ENCODE peak calls at places on chromosomes 7 and 10, in eight cellular contexts. E is C1 segment of cervical spinal cord, K is NCI-H1105, T is lower lobe of right lung, A is AG04450, I is HT-29, G is DMS153, S is Ammon's horn. U is an unnamed sample.

GRCh38 chr10:114151486-114151885 is 22.5 kb downstream of the CCDC186 start:
- DNase-seq in A (peak), I (no peak), G (no peak), S (no peak), K (no peak), T (no peak), E (no peak), U (no peak)

GRCh38 chr7:157612009-157612663 is 275.3 kb downstream of the DNAJB6 start:
- DNase-seq in I (no peak), S (no peak), E (no peak), A (no peak), T (no peak), K (no peak), G (no peak), U (no peak)

GRCh38 chr7:33842141-33842540 is 63.2 kb upstream of the BMPER start:
- DNase-seq in S (no peak), I (no peak), A (no peak), K (no peak), T (no peak), E (no peak), G (peak), U (peak)

GRCh38 chr10:99374526-99374925 is 45.4 kb downstream of the CNNM1 start:
- DNase-seq in I (no peak), G (no peak), E (no peak), A (no peak), K (no peak), S (no peak), T (no peak), U (no peak)

GRCh38 chr7:17123020-17123419 is 175.4 kb upstream of the AHR start:
- DNase-seq in T (no peak), K (no peak), S (peak), G (no peak), A (peak), E (no peak), I (no peak), U (no peak)

GRCh38 chr7:36598056-36598675 is 126.1 kb downstream of the AOAH start:
- DNase-seq in A (no peak), E (no peak), G (no peak), I (no peak), K (no peak), T (no peak), S (no peak), U (no peak)

GRCh38 chr7:4725014-4725951 is 43.2 kb downstream of the FOXK1 start:
- DNase-seq in I (peak), K (no peak), G (peak), T (peak), A (peak), E (peak), S (peak), U (peak)

GRCh38 chr10:86287966-86288579 is 78.5 kb downstream of the GRID1 start:
- DNase-seq in K (no peak), I (no peak), A (no peak), E (no peak), T (no peak), G (no peak), S (no peak), U (no peak)

GRCh38 chr7:121714559-121715303 is 158.2 kb upstream of the PTPRZ1 start:
- DNase-seq in E (no peak), S (no peak), T (no peak), I (peak), K (no peak), G (no peak), A (no peak), U (no peak)

GRCh38 chr7:115329006-115329405 is 407.1 kb downstream of the MDFIC start:
- DNase-seq in S (no peak), E (no peak), T (no peak), K (no peak), A (no peak), I (no peak), G (no peak), U (no peak)

GRCh38 chr7:33325754-33326484 is 196.6 kb downstream of the BBS9 start:
- DNase-seq in S (no peak), G (no peak), T (no peak), E (no peak), I (no peak), A (no peak), K (no peak), U (no peak)

GRCh38 chr10:124152781-124153600 is 59.6 kb upstream of the CHST15 start:
- DNase-seq in A (peak), T (peak), G (peak), S (peak), E (no peak), K (peak), I (peak), U (no peak)

GRCh38 chr7:1704326-1705241 is 34.5 kb downstream of the ELFN1 start:
- DNase-seq in E (no peak), S (no peak), I (no peak), A (no peak), T (peak), K (no peak), G (no peak), U (no peak)

GRCh38 chr10:128421731-128422130 is 295.5 kb upstream of the MKI67 start:
- DNase-seq in K (no peak), E (no peak), S (no peak), A (no peak), I (no peak), T (no peak), G (no peak), U (no peak)

GRCh38 chr7:41164440-41164839 is 538.5 kb downstream of the INHBA start:
- DNase-seq in T (no peak), G (no peak), I (no peak), S (no peak), E (no peak), K (no peak), A (no peak), U (no peak)

GRCh38 chr10:99766282-99766681 is 16.2 kb upstream of the ABCC2 start:
- DNase-seq in T (no peak), A (no peak), K (no peak), E (no peak), G (no peak), S (peak), I (no peak), U (no peak)

GRCh38 chr7:104826140-104826539 is 187.9 kb upstream of the KMT2E start:
- DNase-seq in S (no peak), K (no peak), T (no peak), I (no peak), G (no peak), E (no peak), A (no peak), U (no peak)

GRCh38 chr7:2260820-2261219 is 18.8 kb downstream of the NUDT1 start:
- DNase-seq in A (no peak), S (no peak), K (peak), E (no peak), I (peak), T (peak), G (peak), U (peak)

GRCh38 chr7:116524609-116525297 is at the start of gene CAV1:
- DNase-seq in I (peak), K (no peak), G (no peak), E (peak), A (peak), S (peak), T (peak), U (no peak)

GRCh38 chr10:126278846-126279245 is 109.4 kb downstream of the ADAM12 start:
- DNase-seq in I (no peak), A (no peak), K (no peak), G (no peak), T (no peak), S (no peak), E (no peak), U (no peak)

GRCh38 chr7:101792051-101792651 is 25.3 kb upstream of the CUX1 start:
- DNase-seq in S (no peak), T (no peak), K (no peak), A (no peak), G (no peak), E (no peak), I (no peak), U (no peak)

GRCh38 chr7:132865766-132866531 is 215.9 kb downstream of the CHCHD3 start:
- DNase-seq in K (no peak), E (no peak), I (no peak), T (no peak), S (no peak), A (no peak), G (no peak), U (no peak)

GRCh38 chr7:154765118-154765517 is 237.8 kb downstream of the PAXIP1 start:
- DNase-seq in I (no peak), S (no peak), E (no peak), K (no peak), G (no peak), T (no peak), A (no peak), U (no peak)

GRCh38 chr10:94194256-94194655 is 168.5 kb downstream of the NOC3L start:
- DNase-seq in E (no peak), K (no peak), I (no peak), G (no peak), S (no peak), T (no peak), A (no peak), U (no peak)

GRCh38 chr7:41188163-41189130 is 514.4 kb downstream of the INHBA start:
- DNase-seq in T (no peak), K (no peak), I (peak), G (no peak), A (peak), S (no peak), E (no peak), U (no peak)

GRCh38 chr10:86690657-86691084 is 22.4 kb downstream of the LDB3 start:
- DNase-seq in I (no peak), E (no peak), T (no peak), K (no peak), A (no peak), S (no peak), G (no peak), U (no peak)

GRCh38 chr10:15725603-15726002 is 5.9 kb upstream of the ITGA8 start:
- DNase-seq in A (peak), I (peak), E (no peak), T (no peak), K (no peak), S (peak), G (no peak), U (peak)

GRCh38 chr7:45679516-45679915 is 105.3 kb downstream of the ADCY1 start:
- DNase-seq in I (no peak), E (no peak), T (no peak), S (no peak), K (no peak), G (no peak), A (no peak), U (no peak)

GRCh38 chr7:139430443-139430842 is 53.0 kb downstream of the KLRG2 start:
- DNase-seq in K (no peak), E (no peak), S (no peak), G (no peak), A (no peak), T (no peak), I (no peak), U (no peak)

GRCh38 chr10:7519351-7519750 is 108.5 kb upstream of the SFMBT2 start:
- DNase-seq in E (no peak), A (no peak), T (no peak), I (no peak), K (no peak), S (no peak), G (no peak), U (no peak)